ENCODE peak calls at places on chromosome 4, in eight cellular contexts. V is SK-N-SH; J is CD4-positive, alpha-beta memory T cell; M is lung; A is tibial artery; R is naive thymus-derived CD4-positive, alpha-beta T cell; N is cardiac muscle cell; S is neural progenitor cell. Z is an unnamed sample.

GRCh38 chr4:54898941-54899340 is 226.5 kb downstream of the KDR start:
- DNase-seq in V (no peak), J (no peak), M (no peak), A (no peak), R (no peak), N (no peak), S (no peak), Z (no peak)

GRCh38 chr4:20904966-20905365 is 204.7 kb downstream of the PACRGL start:
- DNase-seq in V (no peak), J (no peak), M (no peak), A (no peak), R (no peak), N (no peak), S (no peak), Z (no peak)

GRCh38 chr4:88736264-88736663 is 38.6 kb upstream of the NAP1L5 start:
- DNase-seq in V (no peak), J (no peak), M (no peak), A (no peak), R (no peak), N (no peak), S (no peak), Z (no peak)

GRCh38 chr4:84809946-84810345 is 156.5 kb downstream of the WDFY3 start:
- DNase-seq in V (no peak), J (no peak), M (no peak), A (no peak), R (no peak), N (no peak), S (no peak), Z (no peak)

GRCh38 chr4:85474818-85475630 is at the start of gene ARHGAP24:
- DNase-seq in V (peak; percentile 68), J (no peak), M (peak; percentile 90), A (peak; percentile 81), R (peak; percentile 8), N (peak; percentile 96), S (peak; percentile 94), Z (no peak)

GRCh38 chr4:102168580-102168979 is 176.7 kb downstream of the SLC39A8 start:
- DNase-seq in V (no peak), J (no peak), M (no peak), A (no peak), R (no peak), N (peak; percentile 47), S (no peak), Z (no peak)

GRCh38 chr4:122806981-122807679 is 19.5 kb upstream of the FGF2 start:
- DNase-seq in V (no peak), J (no peak), M (no peak), A (no peak), R (no peak), N (no peak), S (no peak), Z (no peak)

GRCh38 chr4:152015597-152016324 is 255.0 kb upstream of the GATB start:
- DNase-seq in V (no peak), J (no peak), M (no peak), A (no peak), R (no peak), N (no peak), S (no peak), Z (no peak)

GRCh38 chr4:52983563-52984303 is 121.6 kb downstream of the RASL11B start:
- DNase-seq in V (peak; percentile 49), J (peak; percentile 37), M (no peak), A (no peak), R (no peak), N (peak; percentile 84), S (peak; percentile 79), Z (peak; percentile 35)

GRCh38 chr4:113760094-113760851 is 1.3 kb downstream of the CAMK2D start:
- DNase-seq in V (no peak), J (peak; percentile 23), M (peak; percentile 58), A (peak; percentile 56), R (no peak), N (peak; percentile 44), S (peak; percentile 62), Z (peak; percentile 43)

GRCh38 chr4:152640058-152640921 is 39.5 kb downstream of the TMEM154 start:
- DNase-seq in V (peak; percentile 42), J (peak; percentile 31), M (no peak), A (no peak), R (no peak), N (peak; percentile 38), S (peak; percentile 19), Z (no peak)

GRCh38 chr4:1809754-1810502 is 16.8 kb downstream of the FGFR3 start:
- DNase-seq in V (peak; percentile 96), J (peak; percentile 57), M (peak; percentile 57), A (no peak), R (peak; percentile 63), N (peak; percentile 84), S (peak; percentile 89), Z (peak; percentile 58)

GRCh38 chr4:10115657-10116624 is 658 bp downstream of the WDR1 start:
- DNase-seq in V (peak; percentile 74), J (peak; percentile 74), M (peak; percentile 66), A (no peak), R (peak; percentile 47), N (peak; percentile 69), S (peak; percentile 56), Z (peak; percentile 73)

GRCh38 chr4:11165052-11165451 is 263.6 kb downstream of the HS3ST1 start:
- DNase-seq in V (no peak), J (no peak), M (no peak), A (no peak), R (no peak), N (no peak), S (no peak), Z (no peak)

GRCh38 chr4:173367946-173368345 is 2.8 kb upstream of the SAP30 start:
- DNase-seq in V (no peak), J (no peak), M (no peak), A (no peak), R (no peak), N (no peak), S (no peak), Z (no peak)

GRCh38 chr4:137621056-137621455 is 88.8 kb upstream of the PCDH18 start:
- DNase-seq in V (no peak), J (no peak), M (no peak), A (no peak), R (no peak), N (no peak), S (peak; percentile 71), Z (no peak)

GRCh38 chr4:184205243-184205642 is 12.4 kb downstream of the ENPP6 start:
- DNase-seq in V (no peak), J (no peak), M (no peak), A (no peak), R (no peak), N (no peak), S (no peak), Z (no peak)

GRCh38 chr4:184201179-184201578 is 16.5 kb downstream of the ENPP6 start:
- DNase-seq in V (no peak), J (no peak), M (no peak), A (no peak), R (no peak), N (no peak), S (no peak), Z (no peak)

GRCh38 chr4:184199780-184200179 is 17.9 kb downstream of the ENPP6 start:
- DNase-seq in V (no peak), J (no peak), M (no peak), A (no peak), R (no peak), N (no peak), S (no peak), Z (no peak)

GRCh38 chr4:184198190-184198589 is 19.5 kb downstream of the ENPP6 start:
- DNase-seq in V (no peak), J (no peak), M (no peak), A (no peak), R (no peak), N (no peak), S (no peak), Z (no peak)

GRCh38 chr4:184203300-184203699 is 14.4 kb downstream of the ENPP6 start:
- DNase-seq in V (no peak), J (no peak), M (no peak), A (no peak), R (no peak), N (no peak), S (no peak), Z (no peak)
- H3K27ac ChIP-seq in V (no peak overlapping the region), J (no peak overlapping the region), M (no peak overlapping the region), A (no peak overlapping the region), R (no peak overlapping the region), N (no peak overlapping the region), S (no peak overlapping the region), Z (no peak overlapping the region)

GRCh38 chr4:80139668-80140067 is 57.6 kb upstream of the PRDM8 start:
- DNase-seq in V (no peak), J (no peak), M (no peak), A (no peak), R (no peak), N (no peak), S (no peak), Z (no peak)
- H3K4me1 ChIP-seq in V (peaks cover 6% of the 10 kb centered on the region), J (peaks cover 58% of the 10 kb centered on the region), M (no peaks in the 10 kb centered on the region), A (no peaks in the 10 kb centered on the region), R (peaks cover 20% of the 10 kb centered on the region), N (peaks cover 64% of the 10 kb centered on the region), S (peaks cover under 1% of the 10 kb centered on the region), Z (peaks cover 37% of the 10 kb centered on the region)

GRCh38 chr4:176995-177394 is 52.7 kb downstream of the ZNF718 start:
- DNase-seq in V (no peak), J (no peak), M (no peak), A (no peak), R (no peak), N (no peak), S (no peak), Z (no peak)
- H3K9me3 ChIP-seq in V (peaks cover 3% of the 10 kb centered on the region), J (peaks cover 4% of the 10 kb centered on the region), M (peaks cover 48% of the 10 kb centered on the region), A (peaks cover 99% of the 10 kb centered on the region), R (peaks cover 5% of the 10 kb centered on the region), N (peaks cover 5% of the 10 kb centered on the region), S (peaks cover 50% of the 10 kb centered on the region), Z (peaks cover 26% of the 10 kb centered on the region)

GRCh38 chr4:42570221-42570620 is 86.7 kb downstream of the ATP8A1 start:
- DNase-seq in V (no peak), J (no peak), M (peak; percentile 71), A (peak; percentile 47), R (no peak), N (no peak), S (peak; percentile 78), Z (no peak)
- H3K27ac ChIP-seq in V (no peak overlapping the region), J (no peak overlapping the region), M (no peak overlapping the region), A (no peak overlapping the region), R (no peak overlapping the region), N (no peak overlapping the region), S (peak overlapping the region; percentile 69), Z (no peak overlapping the region)

GRCh38 chr4:38723114-38723513 is 59.1 kb downstream of the KLF3 start:
- DNase-seq in V (no peak), J (no peak), M (no peak), A (no peak), R (no peak), N (no peak), S (no peak), Z (no peak)
- H3K4me1 ChIP-seq in V (no peaks in the 10 kb centered on the region), J (peaks cover 10% of the 10 kb centered on the region), M (peaks cover 3% of the 10 kb centered on the region), A (peaks cover 11% of the 10 kb centered on the region), R (no peaks in the 10 kb centered on the region), N (peaks cover 8% of the 10 kb centered on the region), S (no peaks in the 10 kb centered on the region), Z (no peaks in the 10 kb centered on the region)

DNA sequence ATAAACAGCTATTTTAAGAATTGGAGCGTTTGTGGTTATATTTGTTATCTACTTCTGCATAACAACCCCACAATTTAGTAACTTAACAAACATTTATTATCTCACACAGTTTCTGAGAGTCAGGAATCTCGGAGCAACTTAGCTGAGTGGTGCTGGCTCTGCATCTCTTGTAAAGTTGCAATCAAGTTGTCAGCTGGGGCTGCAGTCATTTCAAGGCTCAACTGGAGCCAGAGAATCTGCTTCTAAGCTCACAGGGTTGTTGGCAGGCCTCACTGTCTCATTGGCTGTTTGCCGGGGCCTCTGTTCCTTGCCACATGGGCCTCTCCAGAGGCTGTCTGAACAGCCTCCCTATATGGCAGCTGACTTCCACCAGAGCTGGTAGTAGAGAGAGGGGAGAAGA is 281.1 kb upstream of the GNPDA2 start:
- DNase-seq in V (no peak), J (no peak), M (no peak), A (no peak), R (no peak), N (no peak), S (no peak), Z (no peak)
- H3K9me3 ChIP-seq in V (no peaks in the 10 kb centered on the region), J (no peaks in the 10 kb centered on the region), M (no peaks in the 10 kb centered on the region), A (no peaks in the 10 kb centered on the region), R (no peaks in the 10 kb centered on the region), N (no peaks in the 10 kb centered on the region), S (no peaks in the 10 kb centered on the region), Z (no peaks in the 10 kb centered on the region)